ENCODE peak calls at places on chromosomes 16 and 17, in seven cellular contexts. V is left ventricle myocardium inferior; A is brain microvascular endothelial cell; X is CD8-positive, alpha-beta T cell; G is substantia nigra; R is pancreas; N is tibial nerve. B is an unnamed sample.

GRCh38 chr17:39178516-39178915 is 12.6 kb upstream of the ARL5C start:
- DNase-seq in V (no peak), A (peak; percentile 40), X (no peak), G (no peak), R (no peak), N (no peak), B (no peak)

GRCh38 chr17:15180121-15180561 is 85.0 kb downstream of the PMP22 start:
- DNase-seq in V (no peak), A (no peak), X (no peak), G (no peak), R (no peak), N (no peak), B (no peak)

GRCh38 chr17:40525294-40525693 is 23.9 kb upstream of the TNS4 start:
- DNase-seq in V (no peak), A (no peak), X (no peak), G (no peak), R (no peak), N (no peak), B (no peak)

GRCh38 chr16:86214326-86215232 is 295.7 kb upstream of the FOXF1 start:
- DNase-seq in V (no peak), A (no peak), X (no peak), G (no peak), R (no peak), N (no peak), B (no peak)

GRCh38 chr17:38322156-38322779 is 21.5 kb downstream of the GPR179 start:
- DNase-seq in V (peak; percentile 54), A (peak; percentile 33), X (peak; percentile 77), G (no peak), R (peak; percentile 54), N (peak; percentile 34), B (peak; percentile 66)

GRCh38 chr17:58331815-58332719 is 3.5 kb upstream of the TSPOAP1 start:
- DNase-seq in V (peak; percentile 74), A (no peak), X (peak; percentile 91), G (no peak), R (no peak), N (peak; percentile 43), B (no peak)

GRCh38 chr16:89860747-89861304 is 12.6 kb upstream of the TCF25 start:
- DNase-seq in V (peak; percentile 50), A (peak; percentile 42), X (peak; percentile 80), G (no peak), R (peak; percentile 79), N (peak; percentile 29), B (peak; percentile 65)

GRCh38 chr17:17840751-17841591 is 4.2 kb upstream of the SREBF1 start:
- DNase-seq in V (no peak), A (peak; percentile 28), X (peak; percentile 30), G (peak; percentile 69), R (no peak), N (no peak), B (no peak)

GRCh38 chr16:68448360-68448970 is at the start of gene SMPD3:
- DNase-seq in V (peak; percentile 96), A (peak; percentile 100), X (peak; percentile 98), G (peak; percentile 96), R (peak; percentile 98), N (peak; percentile 77), B (peak; percentile 91)

GRCh38 chr16:15811778-15812750 is 44.8 kb downstream of the MYH11 start:
- DNase-seq in V (no peak), A (peak; percentile 91), X (no peak), G (no peak), R (peak; percentile 11), N (no peak), B (no peak)

GRCh38 chr17:76957600-76958464 is 89.6 kb downstream of the MGAT5B start:
- DNase-seq in V (no peak), A (peak; percentile 12), X (no peak), G (no peak), R (no peak), N (no peak), B (no peak)

GRCh38 chr17:20086416-20087074 is 77.4 kb downstream of the SPECC1 start:
- DNase-seq in V (no peak), A (no peak), X (no peak), G (no peak), R (no peak), N (no peak), B (peak; percentile 52)

GRCh38 chr16:9012848-9013507 is 49.3 kb upstream of the USP7 start:
- DNase-seq in V (no peak), A (no peak), X (peak; percentile 8), G (no peak), R (no peak), N (no peak), B (no peak)

GRCh38 chr17:75181608-75182318 is 996 bp downstream of the SUMO2 start:
- DNase-seq in V (peak; percentile 17), A (no peak), X (peak; percentile 40), G (no peak), R (no peak), N (no peak), B (no peak)

GRCh38 chr17:33086041-33086440 is 94.4 kb downstream of the SPACA3 start:
- DNase-seq in V (no peak), A (no peak), X (no peak), G (no peak), R (no peak), N (no peak), B (no peak)

GRCh38 chr17:81439926-81440450 is 44.7 kb downstream of the BAHCC1 start:
- DNase-seq in V (no peak), A (no peak), X (no peak), G (no peak), R (no peak), N (no peak), B (no peak)

GRCh38 chr16:88351521-88352101 is 31.1 kb upstream of the ZNF469 start:
- DNase-seq in V (peak; percentile 10), A (no peak), X (no peak), G (no peak), R (no peak), N (no peak), B (no peak)

GRCh38 chr17:56665864-56666263 is 72.4 kb downstream of the NOG start:
- DNase-seq in V (no peak), A (no peak), X (no peak), G (no peak), R (no peak), N (no peak), B (no peak)

GRCh38 chr17:81483085-81483861 is 29.3 kb downstream of the ACTG1 start:
- DNase-seq in V (peak; percentile 64), A (no peak), X (peak; percentile 27), G (no peak), R (peak; percentile 84), N (no peak), B (no peak)

GRCh38 chr16:30418350-30419181 is 11.2 kb downstream of the ZNF771 start:
- DNase-seq in V (no peak), A (no peak), X (no peak), G (no peak), R (no peak), N (no peak), B (no peak)
- H3K27ac ChIP-seq in V (peak overlapping the region; percentile 92), A (no peak overlapping the region), X (peak overlapping the region; percentile 91), G (no peak overlapping the region), R (peak overlapping the region; percentile 90), N (peak overlapping the region; percentile 81), B (peak overlapping the region; percentile 81)

GRCh38 chr16:76280421-76280820 is 3.2 kb downstream of the CNTNAP4 start:
- DNase-seq in V (no peak), A (no peak), X (no peak), G (no peak), R (no peak), N (no peak), B (no peak)

GRCh38 chr16:76278086-76278485 is 885 bp downstream of the CNTNAP4 start:
- DNase-seq in V (no peak), A (no peak), X (no peak), G (no peak), R (no peak), N (no peak), B (no peak)

GRCh38 chr16:76278976-76279375 is 1.8 kb downstream of the CNTNAP4 start:
- DNase-seq in V (no peak), A (no peak), X (no peak), G (no peak), R (no peak), N (no peak), B (no peak)

DNA sequence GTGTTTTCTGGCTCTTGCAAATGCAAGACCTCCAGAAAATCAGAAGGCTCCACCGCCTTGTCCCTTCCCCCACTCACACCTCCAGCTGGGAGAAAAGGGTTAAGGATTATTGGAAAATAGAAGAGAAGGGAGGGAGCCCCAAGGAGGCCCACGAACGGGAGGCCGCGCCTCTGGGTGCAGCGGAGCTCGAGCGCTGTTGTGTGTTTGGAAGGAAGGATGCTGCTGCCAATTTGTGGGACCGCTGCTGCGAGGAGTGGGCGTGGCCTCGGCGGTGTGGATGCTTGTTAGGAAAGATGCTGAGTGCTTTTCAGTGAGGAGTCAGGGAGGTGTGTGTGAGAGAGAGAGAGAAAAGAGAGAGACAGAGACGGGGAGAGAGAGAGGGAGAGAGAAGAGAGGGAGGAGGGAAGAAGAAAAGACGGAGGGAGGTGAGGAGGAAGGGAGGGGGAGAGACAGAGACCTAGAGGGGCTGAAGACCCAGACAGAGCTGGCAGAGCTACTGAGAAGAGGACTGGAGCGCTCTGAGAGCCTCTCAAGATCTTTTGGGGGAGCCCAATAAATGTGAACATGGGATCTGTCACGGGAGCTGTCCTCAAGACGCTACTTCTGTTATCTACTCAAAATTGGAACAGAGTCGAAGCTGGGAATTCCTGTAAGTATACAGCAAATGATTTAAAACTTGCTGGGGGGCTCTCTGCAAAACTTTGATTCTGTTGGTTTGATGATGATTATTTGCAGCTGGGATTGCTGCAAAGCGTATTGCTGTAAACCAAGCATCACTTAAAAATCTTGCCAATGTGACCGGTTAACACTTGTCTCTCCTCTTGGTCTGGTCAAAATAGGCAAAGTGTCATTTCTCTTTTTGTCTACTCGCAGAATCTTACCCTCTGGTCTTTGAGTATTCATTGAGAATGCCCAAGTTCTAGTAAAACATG is at the start of gene CNTNAP4:
- DNase-seq in V (no peak), A (no peak), X (no peak), G (peak; percentile 21), R (no peak), N (peak; percentile 22), B (no peak)
- H3K27ac ChIP-seq in V (no peak within 1 kb of the TSS), A (no peak within 1 kb of the TSS), X (no peak within 1 kb of the TSS), G (peak within 1 kb of the TSS; percentile 89), R (no peak within 1 kb of the TSS), N (no peak within 1 kb of the TSS), B (no peak within 1 kb of the TSS)

GRCh38 chr16:4465977-4466779 is 8.2 kb downstream of the NMRAL1 start:
- DNase-seq in V (peak; percentile 78), A (no peak), X (peak; percentile 62), G (no peak), R (no peak), N (no peak), B (no peak)
- H3K27ac ChIP-seq in V (peak overlapping the region; percentile 89), A (no peak overlapping the region), X (peak overlapping the region; percentile 36), G (no peak overlapping the region), R (no peak overlapping the region), N (no peak overlapping the region), B (no peak overlapping the region)

DNA sequence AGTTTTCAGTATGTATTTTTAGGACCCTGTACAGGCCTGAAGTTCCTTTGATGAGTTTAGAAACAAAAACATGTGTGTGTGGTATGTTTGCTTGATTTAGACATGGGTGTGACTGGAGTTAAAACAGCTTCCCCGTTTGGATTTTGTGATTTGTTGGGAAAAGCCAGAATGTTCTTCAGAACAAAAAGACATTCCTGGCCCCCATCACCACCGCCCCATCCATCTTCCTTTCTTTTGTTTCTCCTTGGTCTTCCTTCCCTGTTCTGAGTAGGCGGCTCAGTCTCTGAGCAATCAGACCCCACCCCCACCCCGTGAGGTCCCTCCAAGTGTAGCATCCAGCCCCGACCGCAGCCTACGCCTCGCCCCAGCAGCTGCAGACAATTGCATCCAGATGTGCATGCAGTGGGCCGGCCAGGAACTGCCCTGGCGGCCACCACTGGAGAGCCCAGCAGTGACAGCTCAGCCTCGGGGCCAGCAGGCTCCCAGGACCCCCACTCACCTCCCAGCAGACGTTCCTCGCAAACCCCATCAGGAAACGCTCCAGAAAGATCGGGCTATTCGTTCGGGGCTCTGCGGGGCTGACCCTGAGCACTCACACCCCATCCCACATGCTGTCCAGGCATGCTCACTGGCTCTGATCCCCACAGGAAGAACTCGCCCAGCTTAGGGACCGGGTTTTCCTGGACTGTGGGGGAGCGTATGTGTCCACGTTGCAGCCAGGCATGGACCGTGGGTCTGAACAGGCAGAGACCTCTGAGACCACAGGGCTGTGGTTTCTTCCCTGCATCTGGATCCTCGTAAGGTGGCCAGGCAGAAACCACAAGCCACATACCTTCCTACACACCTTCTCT is 99.8 kb upstream of the CDH5 start:
- DNase-seq in V (peak; percentile 76), A (peak; percentile 74), X (no peak), G (no peak), R (no peak), N (peak; percentile 71), B (peak; percentile 72)
- H3K27ac ChIP-seq in V (peak overlapping the region; percentile 73), A (no peak overlapping the region), X (no peak overlapping the region), G (no peak overlapping the region), R (no peak overlapping the region), N (peak overlapping the region; percentile 73), B (peak overlapping the region; percentile 39)

B was measured in right atrium auricular region.